ENCODE peak calls at places on chromosomes 2 and 18, in nine cellular contexts. One of them, this sample, is unnamed. For H3K9me2, the result is how much of the 10 kb centered on the place peaks cover.

GRCh38 chr2:27264253-27264752 is 1.5 kb upstream of the SLC30A3 start:
- DNase-seq in OCI-LY7: peak
- DNase-seq in GM23248: no peak
- DNase-seq in PC-3: no peak
- DNase-seq in MM.1S: peak
- DNase-seq in SK-N-SH: peak
- DNase-seq in GM23338: peak
- DNase-seq in HCT116: no peak
- DNase-seq in hepatocyte: peak
- DNase-seq in this sample: no peak

GRCh38 chr2:216215991-216216390 is 106.8 kb downstream of the XRCC5 start:
- DNase-seq in OCI-LY7: peak
- DNase-seq in GM23248: peak
- DNase-seq in GM23338: peak
- DNase-seq in PC-3: peak
- DNase-seq in HCT116: no peak
- DNase-seq in SK-N-SH: no peak
- DNase-seq in MM.1S: peak
- DNase-seq in hepatocyte: peak
- DNase-seq in this sample: no peak

GRCh38 chr2:138780451-138780880 is 276 bp upstream of the NXPH2 start:
- DNase-seq in PC-3: no peak
- DNase-seq in SK-N-SH: no peak
- DNase-seq in GM23248: no peak
- DNase-seq in hepatocyte: peak
- DNase-seq in OCI-LY7: no peak
- DNase-seq in HCT116: no peak
- DNase-seq in GM23338: peak
- DNase-seq in MM.1S: no peak
- DNase-seq in this sample: no peak

GRCh38 chr2:68255736-68256450 is 3.6 kb upstream of the PPP3R1 start:
- DNase-seq in GM23338: peak
- DNase-seq in SK-N-SH: no peak
- DNase-seq in OCI-LY7: no peak
- DNase-seq in MM.1S: peak
- DNase-seq in HCT116: no peak
- DNase-seq in hepatocyte: no peak
- DNase-seq in GM23248: peak
- DNase-seq in PC-3: peak
- DNase-seq in this sample: no peak

GRCh38 chr2:121297217-121297830 is 12.3 kb upstream of the TFCP2L1 start:
- DNase-seq in PC-3: peak
- DNase-seq in OCI-LY7: no peak
- DNase-seq in hepatocyte: peak
- DNase-seq in MM.1S: no peak
- DNase-seq in GM23248: peak
- DNase-seq in HCT116: peak
- DNase-seq in GM23338: peak
- DNase-seq in SK-N-SH: peak
- DNase-seq in this sample: peak

GRCh38 chr2:146523218-146523617 is 1321.6 kb upstream of the ACVR2A start:
- DNase-seq in SK-N-SH: no peak
- DNase-seq in MM.1S: peak
- DNase-seq in GM23248: peak
- DNase-seq in OCI-LY7: peak
- DNase-seq in PC-3: peak
- DNase-seq in hepatocyte: no peak
- DNase-seq in GM23338: peak
- DNase-seq in HCT116: no peak
- DNase-seq in this sample: no peak

GRCh38 chr2:1614564-1614963 is 129.8 kb downstream of the PXDN start:
- DNase-seq in hepatocyte: no peak
- DNase-seq in HCT116: no peak
- DNase-seq in MM.1S: peak
- DNase-seq in OCI-LY7: peak
- DNase-seq in PC-3: no peak
- DNase-seq in SK-N-SH: no peak
- DNase-seq in GM23338: peak
- DNase-seq in GM23248: no peak
- DNase-seq in this sample: no peak

GRCh38 chr2:105779394-105779793 is 34.7 kb downstream of the NCK2 start:
- DNase-seq in GM23248: no peak
- DNase-seq in MM.1S: no peak
- DNase-seq in HCT116: no peak
- DNase-seq in OCI-LY7: no peak
- DNase-seq in GM23338: no peak
- DNase-seq in hepatocyte: no peak
- DNase-seq in PC-3: no peak
- DNase-seq in SK-N-SH: no peak
- DNase-seq in this sample: no peak

GRCh38 chr2:45275235-45275805 is 266.1 kb upstream of the SIX2 start:
- DNase-seq in GM23248: peak
- DNase-seq in hepatocyte: peak
- DNase-seq in MM.1S: no peak
- DNase-seq in OCI-LY7: no peak
- DNase-seq in GM23338: no peak
- DNase-seq in SK-N-SH: no peak
- DNase-seq in HCT116: no peak
- DNase-seq in PC-3: peak
- DNase-seq in this sample: peak

GRCh38 chr2:45274190-45274926 is 265.1 kb upstream of the SIX2 start:
- DNase-seq in GM23248: no peak
- DNase-seq in HCT116: no peak
- DNase-seq in OCI-LY7: no peak
- DNase-seq in SK-N-SH: no peak
- DNase-seq in GM23338: peak
- DNase-seq in PC-3: peak
- DNase-seq in MM.1S: no peak
- DNase-seq in hepatocyte: no peak
- DNase-seq in this sample: peak

GRCh38 chr2:45275806-45276205 is 266.6 kb upstream of the SIX2 start:
- DNase-seq in GM23248: no peak
- DNase-seq in HCT116: no peak
- DNase-seq in OCI-LY7: no peak
- DNase-seq in GM23338: no peak
- DNase-seq in PC-3: peak
- DNase-seq in MM.1S: no peak
- DNase-seq in SK-N-SH: no peak
- DNase-seq in hepatocyte: no peak
- DNase-seq in this sample: peak

GRCh38 chr2:45272549-45273245 is 263.4 kb upstream of the SIX2 start:
- DNase-seq in GM23248: no peak
- DNase-seq in OCI-LY7: no peak
- DNase-seq in HCT116: no peak
- DNase-seq in SK-N-SH: no peak
- DNase-seq in hepatocyte: no peak
- DNase-seq in PC-3: no peak
- DNase-seq in GM23338: no peak
- DNase-seq in MM.1S: no peak
- DNase-seq in this sample: no peak

DNA sequence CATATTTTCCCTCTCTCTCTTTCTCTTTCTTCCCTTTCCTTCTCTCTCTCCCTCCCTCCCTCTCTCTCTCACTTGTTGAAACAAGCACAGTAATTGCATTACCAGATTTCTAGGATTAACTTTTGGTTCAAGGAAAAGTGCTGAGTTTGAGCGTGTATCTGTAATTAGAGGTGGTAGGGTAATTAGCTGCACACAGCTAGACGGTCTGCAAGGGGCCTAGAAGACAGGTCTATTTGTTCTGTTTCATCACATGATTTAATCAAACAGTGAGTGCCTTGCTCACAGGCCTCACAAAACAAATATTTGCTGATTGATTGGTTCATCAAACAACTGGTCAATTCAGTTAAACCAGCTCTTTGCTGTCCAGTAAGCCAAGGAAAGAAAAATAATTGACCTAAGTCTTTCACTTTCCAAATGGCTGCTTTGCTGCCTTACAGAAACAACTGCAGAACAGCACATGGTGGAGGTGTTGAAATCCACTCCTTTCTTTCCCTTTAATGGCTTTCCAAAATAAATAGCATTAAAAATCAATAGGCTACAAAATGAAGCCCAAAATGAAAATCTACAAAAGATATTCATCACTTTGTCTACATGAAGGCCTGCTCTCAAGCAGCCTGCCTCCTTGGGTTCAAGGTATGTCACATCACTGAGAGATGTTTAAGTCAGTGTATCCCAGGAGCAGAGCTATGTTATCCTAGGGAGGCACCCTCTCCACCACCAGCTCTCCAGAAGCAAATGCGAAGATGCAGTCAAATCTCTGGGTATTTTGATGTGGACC is 264.3 kb upstream of the SIX2 start:
- DNase-seq in MM.1S: no peak
- DNase-seq in SK-N-SH: no peak
- DNase-seq in GM23248: no peak
- DNase-seq in PC-3: peak
- DNase-seq in OCI-LY7: no peak
- DNase-seq in GM23338: no peak
- DNase-seq in HCT116: no peak
- DNase-seq in hepatocyte: peak
- DNase-seq in this sample: no peak
- H3K27ac ChIP-seq in MM.1S: no peak
- H3K27ac ChIP-seq in SK-N-SH: no peak
- H3K27ac ChIP-seq in GM23248: no peak
- H3K27ac ChIP-seq in PC-3: peak
- H3K27ac ChIP-seq in OCI-LY7: no peak
- H3K27ac ChIP-seq in GM23338: no peak
- H3K27ac ChIP-seq in HCT116: no peak
- H3K27ac ChIP-seq in hepatocyte: peak
- H3K27ac ChIP-seq in this sample: peak

DNA sequence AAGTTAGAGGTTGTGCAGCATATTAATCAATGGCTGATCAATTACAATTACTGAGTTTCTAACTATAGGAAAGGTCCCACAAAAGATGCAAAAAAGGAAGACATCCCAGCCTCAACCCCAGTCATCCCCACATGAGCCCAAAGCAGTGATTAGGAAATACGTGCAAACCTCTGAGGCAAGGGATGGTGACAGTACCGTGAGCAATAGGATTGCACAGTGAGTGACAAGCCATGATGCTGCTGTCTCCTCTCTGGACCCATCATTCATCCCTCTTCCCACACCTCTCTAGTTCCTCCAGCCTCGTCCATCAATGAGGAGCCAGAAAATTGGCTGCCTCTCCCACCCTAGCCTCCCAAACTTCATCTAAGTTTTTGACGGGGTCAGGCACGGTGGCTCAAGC is 4.0 kb upstream of the SLC11A1 start:
- DNase-seq in PC-3: no peak
- DNase-seq in OCI-LY7: no peak
- DNase-seq in SK-N-SH: no peak
- DNase-seq in GM23248: no peak
- DNase-seq in HCT116: no peak
- DNase-seq in hepatocyte: no peak
- DNase-seq in MM.1S: no peak
- DNase-seq in GM23338: no peak
- DNase-seq in this sample: no peak
- H3K9me2 ChIP-seq in PC-3: under half
- H3K9me2 ChIP-seq in OCI-LY7: under half
- H3K9me2 ChIP-seq in SK-N-SH: under half
- H3K9me2 ChIP-seq in GM23248: under half
- H3K9me2 ChIP-seq in HCT116: under half
- H3K9me2 ChIP-seq in hepatocyte: under half
- H3K9me2 ChIP-seq in MM.1S: under half
- H3K9me2 ChIP-seq in GM23338: under half
- H3K9me2 ChIP-seq in this sample: under half

DNA sequence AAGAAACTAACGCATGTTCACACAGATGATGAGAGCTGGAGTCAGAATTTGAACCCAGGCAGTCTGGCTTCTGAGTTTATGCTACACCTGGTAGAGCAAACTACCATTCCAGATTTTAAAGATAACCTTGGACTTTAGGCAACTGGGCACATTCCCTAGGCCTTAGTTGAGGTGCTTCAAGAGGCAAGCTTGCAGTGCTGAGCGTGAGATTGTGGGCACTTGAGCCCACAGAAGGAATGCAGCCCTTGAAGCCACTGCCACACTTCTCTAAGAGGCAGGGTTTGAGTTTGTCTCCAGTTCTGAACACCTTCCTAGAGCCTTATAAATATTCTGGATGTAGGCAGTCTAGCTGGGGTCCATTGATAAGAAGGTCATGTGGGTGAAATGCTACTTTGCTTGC is 216.1 kb upstream of the SLC14A2 start:
- DNase-seq in MM.1S: no peak
- DNase-seq in hepatocyte: no peak
- DNase-seq in GM23248: no peak
- DNase-seq in SK-N-SH: no peak
- DNase-seq in OCI-LY7: no peak
- DNase-seq in HCT116: no peak
- DNase-seq in PC-3: no peak
- DNase-seq in GM23338: no peak
- DNase-seq in this sample: no peak
- H3K4me2 ChIP-seq in MM.1S: no peak
- H3K4me2 ChIP-seq in hepatocyte: no peak
- H3K4me2 ChIP-seq in GM23248: no peak
- H3K4me2 ChIP-seq in SK-N-SH: no peak
- H3K4me2 ChIP-seq in OCI-LY7: no peak
- H3K4me2 ChIP-seq in HCT116: no peak
- H3K4me2 ChIP-seq in PC-3: no peak
- H3K4me2 ChIP-seq in GM23338: no peak
- H3K4me2 ChIP-seq in this sample: no peak

GRCh38 chr2:85705680-85706039 is 11.5 kb downstream of the GNLY start:
- DNase-seq in HCT116: peak
- DNase-seq in SK-N-SH: no peak
- DNase-seq in MM.1S: no peak
- DNase-seq in hepatocyte: peak
- DNase-seq in OCI-LY7: no peak
- DNase-seq in GM23248: peak
- DNase-seq in GM23338: no peak
- DNase-seq in PC-3: peak
- DNase-seq in this sample: peak

GRCh38 chr2:85706063-85706462 is 11.9 kb downstream of the GNLY start:
- DNase-seq in HCT116: no peak
- DNase-seq in GM23248: no peak
- DNase-seq in hepatocyte: no peak
- DNase-seq in GM23338: no peak
- DNase-seq in SK-N-SH: no peak
- DNase-seq in OCI-LY7: no peak
- DNase-seq in MM.1S: no peak
- DNase-seq in PC-3: no peak
- DNase-seq in this sample: no peak

GRCh38 chr2:85707304-85707703 is 13.1 kb downstream of the GNLY start:
- DNase-seq in OCI-LY7: peak
- DNase-seq in GM23248: peak
- DNase-seq in MM.1S: peak
- DNase-seq in PC-3: peak
- DNase-seq in SK-N-SH: peak
- DNase-seq in GM23338: peak
- DNase-seq in hepatocyte: peak
- DNase-seq in HCT116: peak
- DNase-seq in this sample: peak

GRCh38 chr2:85704800-85705679 is 10.9 kb downstream of the GNLY start:
- DNase-seq in SK-N-SH: no peak
- DNase-seq in HCT116: no peak
- DNase-seq in PC-3: no peak
- DNase-seq in GM23338: no peak
- DNase-seq in hepatocyte: no peak
- DNase-seq in GM23248: no peak
- DNase-seq in OCI-LY7: peak
- DNase-seq in MM.1S: peak
- DNase-seq in this sample: no peak

DNA sequence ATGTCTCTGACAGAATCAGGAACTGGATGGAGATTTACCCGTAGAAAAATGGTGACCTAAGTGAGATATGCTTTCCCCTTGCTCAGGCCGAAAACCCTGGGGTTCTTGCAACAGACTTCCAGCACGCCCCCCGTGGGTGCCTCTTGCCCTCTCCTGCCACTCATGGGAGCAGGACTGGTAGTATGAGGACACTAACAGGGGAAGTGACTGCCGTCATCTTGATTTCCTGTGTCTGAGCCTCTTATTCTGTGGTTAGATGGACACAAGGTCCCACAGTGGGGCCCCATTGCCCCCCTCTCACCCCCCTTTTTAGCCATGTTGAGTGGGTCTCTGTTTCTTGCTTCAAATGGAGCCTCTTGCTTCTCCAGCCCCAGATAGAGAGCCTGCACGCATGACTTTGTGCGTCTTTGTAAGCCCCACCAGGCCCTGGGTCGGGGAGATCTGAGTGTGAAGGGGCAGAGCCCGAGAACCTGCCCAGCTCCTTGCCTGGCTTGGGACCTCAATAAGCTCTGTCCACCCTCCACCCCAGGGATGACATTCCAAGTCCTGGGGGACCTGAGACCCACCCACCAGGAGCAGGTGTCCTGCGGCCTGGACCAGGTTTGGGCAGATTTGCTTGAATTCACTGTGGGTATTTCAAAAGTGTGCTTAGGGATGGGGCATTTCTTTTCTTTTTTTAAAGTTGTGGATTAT is 12.6 kb downstream of the GNLY start:
- DNase-seq in OCI-LY7: no peak
- DNase-seq in SK-N-SH: no peak
- DNase-seq in GM23248: no peak
- DNase-seq in MM.1S: no peak
- DNase-seq in PC-3: no peak
- DNase-seq in HCT116: no peak
- DNase-seq in hepatocyte: no peak
- DNase-seq in GM23338: no peak
- DNase-seq in this sample: no peak
- H3K27ac ChIP-seq in OCI-LY7: no peak
- H3K27ac ChIP-seq in SK-N-SH: no peak
- H3K27ac ChIP-seq in GM23248: no peak
- H3K27ac ChIP-seq in MM.1S: no peak
- H3K27ac ChIP-seq in PC-3: no peak
- H3K27ac ChIP-seq in HCT116: no peak
- H3K27ac ChIP-seq in hepatocyte: no peak
- H3K27ac ChIP-seq in GM23338: no peak
- H3K27ac ChIP-seq in this sample: peak